ENCODE peak calls at places on chromosome 19, in five cellular contexts. K is lower lobe of right lung, T is left ventricle myocardium inferior, A is neural progenitor cell, V is colonic mucosa. G is an unnamed sample.
A peak's percentile ranks its signal among the peaks of the same experiment; 100 is the strongest.

GRCh38 chr19:29504454-29504853 is 21.3 kb upstream of the VSTM2B start:
- DNase-seq in A (no peak), K (peak; percentile 16), T (no peak), V (no peak), G (no peak)

GRCh38 chr19:32581704-32582164 is 744 bp downstream of the PDCD5 start:
- DNase-seq in A (peak; percentile 57), V (peak; percentile 55), K (peak; percentile 49), T (peak; percentile 27), G (no peak)

GRCh38 chr19:48746120-48746519 is 589 bp downstream of the IZUMO1 start:
- DNase-seq in A (no peak), V (no peak), T (no peak), K (no peak), G (no peak)

GRCh38 chr19:42495663-42496062 is 32.6 kb downstream of the CEACAM1 start:
- DNase-seq in A (no peak), V (no peak), T (no peak), K (no peak), G (no peak)

GRCh38 chr19:38683393-38684077 is 36.1 kb downstream of the ACTN4 start:
- DNase-seq in K (peak; percentile 90), T (no peak), V (peak; percentile 92), A (peak; percentile 40), G (peak; percentile 66)

GRCh38 chr19:44552324-44552723 is 22.8 kb upstream of the CEACAM20 start:
- DNase-seq in T (no peak), V (peak; percentile 56), K (no peak), A (peak; percentile 70), G (peak; percentile 27)

GRCh38 chr19:29867984-29868383 is 56.2 kb downstream of the CCNE1 start:
- DNase-seq in A (no peak), T (no peak), V (no peak), K (no peak), G (no peak)

GRCh38 chr19:49585023-49585422 is 3.9 kb downstream of the PRRG2 start:
- DNase-seq in V (no peak), T (no peak), A (peak; percentile 80), K (no peak), G (no peak)

GRCh38 chr19:53772943-53773342 is 51.2 kb downstream of the NLRP12 start:
- DNase-seq in T (no peak), K (peak; percentile 24), V (peak; percentile 56), A (peak; percentile 81), G (peak; percentile 38)

GRCh38 chr19:55486043-55486970 is 1.3 kb downstream of the NAT14 start:
- DNase-seq in T (no peak), K (no peak), V (no peak), A (no peak), G (no peak)
- H3K27ac ChIP-seq in T (peak overlapping the region; percentile 90), K (peak overlapping the region; percentile 78), V (peak overlapping the region; percentile 76), A (no peak overlapping the region), G (no peak overlapping the region)

GRCh38 chr19:1411255-1412191 is 4.1 kb downstream of the DAZAP1 start:
- DNase-seq in A (no peak), T (peak; percentile 80), K (no peak), V (no peak), G (no peak)

GRCh38 chr19:1410789-1411188 is 3.4 kb downstream of the DAZAP1 start:
- DNase-seq in T (no peak), K (no peak), V (no peak), A (no peak), G (no peak)

GRCh38 chr19:1409204-1410005 is 2.0 kb downstream of the DAZAP1 start:
- DNase-seq in V (no peak), T (no peak), A (no peak), K (no peak), G (no peak)

GRCh38 chr19:1408300-1409203 is 1.2 kb downstream of the DAZAP1 start:
- DNase-seq in V (peak; percentile 50), A (peak; percentile 70), T (peak; percentile 59), K (peak; percentile 79), G (peak; percentile 59)

GRCh38 chr19:1410136-1410786 is 2.9 kb downstream of the DAZAP1 start:
- DNase-seq in A (no peak), V (no peak), K (no peak), T (no peak), G (no peak)
- H3K27ac ChIP-seq in A (no peak overlapping the region), V (no peak overlapping the region), K (peak overlapping the region; percentile 97), T (peak overlapping the region; percentile 96), G (no peak overlapping the region)

GRCh38 chr19:52237197-52237596 is 32.2 kb upstream of the ZNF766 start:
- DNase-seq in T (no peak), A (no peak), K (no peak), V (no peak), G (no peak)
- H3K27ac ChIP-seq in T (no peak overlapping the region), A (no peak overlapping the region), K (no peak overlapping the region), V (no peak overlapping the region), G (no peak overlapping the region)

GRCh38 chr19:46391296-46392251 is 21.8 kb downstream of the CCDC8 start:
- DNase-seq in A (no peak), V (no peak), T (no peak), K (peak; percentile 41), G (no peak)

GRCh38 chr19:46392837-46393236 is 20.5 kb downstream of the CCDC8 start:
- DNase-seq in K (no peak), A (no peak), V (no peak), T (no peak), G (no peak)

GRCh38 chr19:46392252-46392801 is 21.0 kb downstream of the CCDC8 start:
- DNase-seq in A (no peak), T (no peak), V (no peak), K (peak; percentile 49), G (no peak)

GRCh38 chr19:46390121-46390858 is 23.1 kb downstream of the CCDC8 start:
- DNase-seq in K (peak; percentile 30), A (no peak), V (no peak), T (no peak), G (no peak)

DNA sequence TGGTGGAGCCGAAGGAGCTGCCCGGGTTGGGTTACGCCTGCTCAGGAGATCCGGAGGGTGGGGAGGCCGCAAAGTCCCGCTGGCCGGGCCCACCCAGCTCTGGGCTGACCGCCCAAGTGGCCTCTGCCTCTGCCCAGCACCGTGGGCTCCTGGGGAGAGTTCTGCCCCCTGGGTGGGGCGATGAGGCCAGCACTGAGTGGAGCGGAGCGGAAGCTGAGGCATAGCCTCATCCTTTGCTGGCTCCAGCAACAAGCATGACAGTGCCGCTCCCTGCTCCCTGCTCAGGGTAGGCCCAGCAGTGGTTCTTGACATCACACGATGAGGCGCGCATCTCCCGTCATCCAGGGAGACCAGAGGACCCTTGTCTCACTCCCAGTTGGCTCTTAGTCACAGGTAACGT is 22.5 kb downstream of the CCDC8 start:
- DNase-seq in V (no peak), T (no peak), A (no peak), K (peak; percentile 39), G (no peak)
- H3K27ac ChIP-seq in V (no peak overlapping the region), T (no peak overlapping the region), A (no peak overlapping the region), K (no peak overlapping the region), G (no peak overlapping the region)

DNA sequence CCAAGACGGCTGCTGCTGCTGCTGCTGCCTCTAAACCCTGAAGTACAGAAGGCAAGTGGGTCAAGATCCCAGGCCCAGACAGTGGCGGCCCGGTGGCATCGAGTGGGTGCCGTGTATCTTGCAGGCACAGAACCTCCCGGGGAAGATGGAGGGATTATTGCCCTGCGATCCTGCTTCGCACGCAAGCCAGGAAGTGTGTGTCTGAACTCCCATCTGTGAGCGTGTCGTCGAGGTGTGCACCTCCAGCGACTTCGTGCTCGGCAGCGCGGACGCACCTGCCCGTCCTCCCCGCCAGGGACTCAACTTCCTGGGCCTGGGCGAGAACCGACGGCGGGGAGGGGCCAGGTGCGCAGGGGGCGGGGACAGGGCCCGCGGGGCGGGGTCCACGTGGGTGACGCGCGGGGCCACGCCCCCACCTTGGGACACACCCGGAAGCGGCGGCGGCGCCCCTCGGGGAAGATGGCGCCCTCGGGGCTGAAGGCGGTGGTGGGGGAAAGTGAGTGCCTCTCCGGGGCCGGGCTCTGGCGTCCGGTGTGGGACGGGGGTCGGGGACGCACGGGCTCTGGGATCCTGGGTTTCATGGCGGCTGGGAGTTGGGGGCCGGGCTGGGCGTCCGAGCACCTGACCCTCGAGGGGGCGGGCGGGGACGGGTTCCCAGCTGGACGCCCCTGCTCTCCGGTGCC is at the start of gene STXBP2:
- DNase-seq in K (peak; percentile 90), V (peak; percentile 91), T (peak; percentile 58), A (peak; percentile 89), G (peak; percentile 90)
- H3K27ac ChIP-seq in K (peak within 1 kb of the TSS; percentile 96), V (peak within 1 kb of the TSS; percentile 83), T (peak within 1 kb of the TSS; percentile 52), A (no peak within 1 kb of the TSS), G (no peak within 1 kb of the TSS)

GRCh38 chr19:7428651-7429113 is 60.2 kb downstream of the PEX11G start:
- DNase-seq in T (no peak), A (no peak), K (no peak), V (peak; percentile 55), G (no peak)

GRCh38 chr19:7440188-7440975 is 48.5 kb downstream of the PEX11G start:
- DNase-seq in T (no peak), V (no peak), K (no peak), A (no peak), G (no peak)

GRCh38 chr19:7435602-7436001 is 53.2 kb downstream of the PEX11G start:
- DNase-seq in A (no peak), V (no peak), T (no peak), K (no peak), G (no peak)

GRCh38 chr19:7434391-7434790 is 54.4 kb downstream of the PEX11G start:
- DNase-seq in K (no peak), V (no peak), A (no peak), T (no peak), G (no peak)
- H3K27ac ChIP-seq in K (no peak overlapping the region), V (no peak overlapping the region), A (no peak overlapping the region), T (no peak overlapping the region), G (no peak overlapping the region)

DNA sequence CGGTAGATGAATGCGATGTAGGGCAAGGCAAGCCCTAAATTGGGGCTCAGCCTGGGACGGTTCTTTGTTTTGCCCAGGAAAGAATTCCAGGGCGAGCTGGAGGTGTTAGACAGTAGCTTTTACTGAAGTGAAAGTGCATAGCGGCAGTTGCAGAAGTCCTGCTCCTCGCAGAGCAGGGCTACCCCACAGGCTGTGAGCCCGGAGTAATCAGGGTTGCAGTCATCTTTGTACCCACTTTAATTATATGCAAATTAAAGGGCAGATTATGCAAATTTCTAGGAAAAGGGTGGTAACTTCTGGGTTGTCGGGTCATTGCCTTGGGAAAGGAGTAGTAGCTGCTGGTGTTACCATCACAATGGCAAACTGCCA is 30.5 kb downstream of the VAV1 start:
- DNase-seq in V (no peak), K (no peak), A (no peak), T (no peak), G (peak; percentile 53)
- H3K27ac ChIP-seq in V (peak overlapping the region; percentile 52), K (peak overlapping the region; percentile 60), A (no peak overlapping the region), T (peak overlapping the region; percentile 6), G (peak overlapping the region; percentile 86)

GRCh38 chr19:10780368-10780767 is 55.6 kb downstream of the TMED1 start:
- DNase-seq in V (no peak), K (peak; percentile 61), A (no peak), T (no peak), G (no peak)
- H3K27ac ChIP-seq in V (peak overlapping the region; percentile 65), K (peak overlapping the region; percentile 71), A (no peak overlapping the region), T (peak overlapping the region; percentile 74), G (no peak overlapping the region)

DNA sequence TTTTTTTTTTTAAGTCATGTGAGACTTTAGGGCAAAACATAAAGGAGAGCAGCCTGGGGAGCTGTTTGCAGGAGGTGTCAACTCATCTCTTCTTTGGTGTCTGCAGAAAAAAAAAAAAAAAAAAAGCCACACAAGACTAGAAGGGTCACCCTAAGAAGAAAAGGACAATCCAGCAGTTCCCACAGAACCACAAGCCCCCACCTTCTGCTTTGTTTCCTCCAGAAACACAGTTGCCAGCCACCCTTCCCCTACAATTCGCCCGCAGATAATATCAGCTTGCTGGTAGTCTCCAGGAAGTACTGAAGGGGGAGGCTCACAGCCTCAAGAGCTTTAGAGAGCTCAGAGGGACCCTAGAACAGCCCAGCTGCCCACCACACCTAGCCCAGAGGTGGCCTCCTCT is 22.3 kb upstream of the ZBTB7A start:
- DNase-seq in K (no peak), A (no peak), T (no peak), V (peak; percentile 29), G (no peak)
- H3K27ac ChIP-seq in K (peak overlapping the region; percentile 78), A (peak overlapping the region; percentile 46), T (peak overlapping the region; percentile 39), V (peak overlapping the region; percentile 25), G (no peak overlapping the region)